ENCODE peak calls at places on chromosomes 13 and 19, in nine cellular contexts. One of them, this sample, is unnamed.

GRCh38 chr19:33186431-33186830 is 7.7 kb upstream of the LRP3 start:
- DNase-seq in OCI-LY7: no peak
- DNase-seq in tibial nerve: no peak
- DNase-seq in DND-41: no peak
- DNase-seq in caudate nucleus: no peak
- DNase-seq in body of pancreas: no peak
- DNase-seq in CD8-positive, alpha-beta memory T cell: no peak
- DNase-seq in left ventricle myocardium inferior: no peak
- DNase-seq in osteoblast: no peak
- DNase-seq in this sample: no peak

GRCh38 chr13:66071018-66071417 is 1159.1 kb downstream of the PCDH9 start:
- DNase-seq in OCI-LY7: no peak
- DNase-seq in tibial nerve: no peak
- DNase-seq in DND-41: no peak
- DNase-seq in caudate nucleus: no peak
- DNase-seq in body of pancreas: no peak
- DNase-seq in CD8-positive, alpha-beta memory T cell: no peak
- DNase-seq in left ventricle myocardium inferior: no peak
- DNase-seq in osteoblast: no peak
- DNase-seq in this sample: no peak

GRCh38 chr13:102700088-102701031 is 5.5 kb upstream of the METTL21C start:
- DNase-seq in OCI-LY7: no peak
- DNase-seq in tibial nerve: no peak
- DNase-seq in DND-41: no peak
- DNase-seq in caudate nucleus: no peak
- DNase-seq in body of pancreas: no peak
- DNase-seq in CD8-positive, alpha-beta memory T cell: no peak
- DNase-seq in left ventricle myocardium inferior: no peak
- DNase-seq in osteoblast: no peak
- DNase-seq in this sample: no peak

GRCh38 chr13:85347251-85347650 is 452.0 kb downstream of the SLITRK6 start:
- DNase-seq in OCI-LY7: no peak
- DNase-seq in tibial nerve: no peak
- DNase-seq in DND-41: no peak
- DNase-seq in caudate nucleus: no peak
- DNase-seq in body of pancreas: no peak
- DNase-seq in CD8-positive, alpha-beta memory T cell: no peak
- DNase-seq in left ventricle myocardium inferior: no peak
- DNase-seq in osteoblast: peak; percentile 66
- DNase-seq in this sample: no peak

GRCh38 chr13:40781717-40782116 is 7.7 kb upstream of the SLC25A15 start:
- DNase-seq in OCI-LY7: peak; percentile 52
- DNase-seq in tibial nerve: no peak
- DNase-seq in DND-41: no peak
- DNase-seq in caudate nucleus: no peak
- DNase-seq in body of pancreas: no peak
- DNase-seq in CD8-positive, alpha-beta memory T cell: no peak
- DNase-seq in left ventricle myocardium inferior: no peak
- DNase-seq in osteoblast: no peak
- DNase-seq in this sample: no peak

GRCh38 chr19:38877781-38878574 is at the start of gene RINL:
- DNase-seq in OCI-LY7: peak; percentile 87
- DNase-seq in tibial nerve: no peak
- DNase-seq in DND-41: peak; percentile 75
- DNase-seq in caudate nucleus: no peak
- DNase-seq in body of pancreas: no peak
- DNase-seq in CD8-positive, alpha-beta memory T cell: peak; percentile 82
- DNase-seq in left ventricle myocardium inferior: no peak
- DNase-seq in osteoblast: peak; percentile 68
- DNase-seq in this sample: peak; percentile 69

GRCh38 chr13:99630269-99630898 is 129.1 kb downstream of the TM9SF2 start:
- DNase-seq in OCI-LY7: no peak
- DNase-seq in tibial nerve: no peak
- DNase-seq in DND-41: no peak
- DNase-seq in caudate nucleus: no peak
- DNase-seq in body of pancreas: no peak
- DNase-seq in CD8-positive, alpha-beta memory T cell: no peak
- DNase-seq in left ventricle myocardium inferior: no peak
- DNase-seq in osteoblast: no peak
- DNase-seq in this sample: no peak

GRCh38 chr13:44373601-44374347 is at the start of gene SERP2:
- DNase-seq in OCI-LY7: no peak
- DNase-seq in tibial nerve: no peak
- DNase-seq in DND-41: no peak
- DNase-seq in caudate nucleus: peak; percentile 73
- DNase-seq in body of pancreas: no peak
- DNase-seq in CD8-positive, alpha-beta memory T cell: no peak
- DNase-seq in left ventricle myocardium inferior: peak; percentile 42
- DNase-seq in osteoblast: peak; percentile 93
- DNase-seq in this sample: no peak

GRCh38 chr13:94112227-94112626 is 367.3 kb downstream of the DCT start:
- DNase-seq in OCI-LY7: no peak
- DNase-seq in tibial nerve: peak; percentile 18
- DNase-seq in DND-41: no peak
- DNase-seq in caudate nucleus: no peak
- DNase-seq in body of pancreas: peak; percentile 18
- DNase-seq in CD8-positive, alpha-beta memory T cell: no peak
- DNase-seq in left ventricle myocardium inferior: no peak
- DNase-seq in osteoblast: no peak
- DNase-seq in this sample: no peak

GRCh38 chr19:13784731-13785452 is 10.4 kb upstream of the ZSWIM4 start:
- DNase-seq in OCI-LY7: peak; percentile 60
- DNase-seq in tibial nerve: peak; percentile 50
- DNase-seq in DND-41: peak; percentile 76
- DNase-seq in caudate nucleus: no peak
- DNase-seq in body of pancreas: peak; percentile 82
- DNase-seq in CD8-positive, alpha-beta memory T cell: peak; percentile 82
- DNase-seq in left ventricle myocardium inferior: peak; percentile 71
- DNase-seq in osteoblast: peak; percentile 82
- DNase-seq in this sample: peak; percentile 64

GRCh38 chr19:33022472-33023116 is 42.1 kb downstream of the RHPN2 start:
- DNase-seq in OCI-LY7: no peak
- DNase-seq in tibial nerve: no peak
- DNase-seq in DND-41: no peak
- DNase-seq in caudate nucleus: no peak
- DNase-seq in body of pancreas: no peak
- DNase-seq in CD8-positive, alpha-beta memory T cell: no peak
- DNase-seq in left ventricle myocardium inferior: no peak
- DNase-seq in osteoblast: no peak
- DNase-seq in this sample: no peak

GRCh38 chr19:30670011-30670329 is 297.8 kb downstream of the ZNF536 start:
- DNase-seq in OCI-LY7: no peak
- DNase-seq in tibial nerve: no peak
- DNase-seq in DND-41: no peak
- DNase-seq in caudate nucleus: peak; percentile 26
- DNase-seq in body of pancreas: no peak
- DNase-seq in CD8-positive, alpha-beta memory T cell: no peak
- DNase-seq in left ventricle myocardium inferior: no peak
- DNase-seq in osteoblast: no peak
- DNase-seq in this sample: no peak

GRCh38 chr13:67554746-67555452 is 324.8 kb upstream of the PCDH9 start:
- DNase-seq in OCI-LY7: no peak
- DNase-seq in tibial nerve: no peak
- DNase-seq in DND-41: no peak
- DNase-seq in caudate nucleus: no peak
- DNase-seq in body of pancreas: no peak
- DNase-seq in CD8-positive, alpha-beta memory T cell: no peak
- DNase-seq in left ventricle myocardium inferior: no peak
- DNase-seq in osteoblast: no peak
- DNase-seq in this sample: no peak

GRCh38 chr19:11539495-11540365 is 1.1 kb downstream of the CNN1 start:
- DNase-seq in OCI-LY7: no peak
- DNase-seq in tibial nerve: no peak
- DNase-seq in DND-41: no peak
- DNase-seq in caudate nucleus: no peak
- DNase-seq in body of pancreas: no peak
- DNase-seq in CD8-positive, alpha-beta memory T cell: no peak
- DNase-seq in left ventricle myocardium inferior: peak; percentile 28
- DNase-seq in osteoblast: peak; percentile 89
- DNase-seq in this sample: no peak

GRCh38 chr19:38375748-38376147 is 1.4 kb downstream of the PSMD8 start:
- DNase-seq in OCI-LY7: no peak
- DNase-seq in tibial nerve: no peak
- DNase-seq in DND-41: no peak
- DNase-seq in caudate nucleus: no peak
- DNase-seq in body of pancreas: no peak
- DNase-seq in CD8-positive, alpha-beta memory T cell: no peak
- DNase-seq in left ventricle myocardium inferior: peak; percentile 53
- DNase-seq in osteoblast: peak; percentile 91
- DNase-seq in this sample: no peak

GRCh38 chr13:76822691-76823267 is 63.4 kb downstream of the KCTD12 start:
- DNase-seq in OCI-LY7: peak; percentile 8
- DNase-seq in tibial nerve: no peak
- DNase-seq in DND-41: no peak
- DNase-seq in caudate nucleus: no peak
- DNase-seq in body of pancreas: no peak
- DNase-seq in CD8-positive, alpha-beta memory T cell: no peak
- DNase-seq in left ventricle myocardium inferior: no peak
- DNase-seq in osteoblast: no peak
- DNase-seq in this sample: no peak

GRCh38 chr19:51075998-51076397 is 6.7 kb downstream of the KLK14 start:
- DNase-seq in OCI-LY7: no peak
- DNase-seq in tibial nerve: no peak
- DNase-seq in DND-41: no peak
- DNase-seq in caudate nucleus: no peak
- DNase-seq in body of pancreas: no peak
- DNase-seq in CD8-positive, alpha-beta memory T cell: no peak
- DNase-seq in left ventricle myocardium inferior: no peak
- DNase-seq in osteoblast: no peak
- DNase-seq in this sample: no peak

GRCh38 chr19:17889609-17890214 is 18.0 kb downstream of the SLC5A5 start:
- DNase-seq in OCI-LY7: no peak
- DNase-seq in tibial nerve: no peak
- DNase-seq in DND-41: peak; percentile 65
- DNase-seq in caudate nucleus: no peak
- DNase-seq in body of pancreas: peak; percentile 27
- DNase-seq in CD8-positive, alpha-beta memory T cell: no peak
- DNase-seq in left ventricle myocardium inferior: no peak
- DNase-seq in osteoblast: peak; percentile 97
- DNase-seq in this sample: no peak

GRCh38 chr19:42168206-42168605 is 36.0 kb upstream of the POU2F2 start:
- DNase-seq in OCI-LY7: no peak
- DNase-seq in tibial nerve: no peak
- DNase-seq in DND-41: no peak
- DNase-seq in caudate nucleus: no peak
- DNase-seq in body of pancreas: no peak
- DNase-seq in CD8-positive, alpha-beta memory T cell: no peak
- DNase-seq in left ventricle myocardium inferior: no peak
- DNase-seq in osteoblast: no peak
- DNase-seq in this sample: no peak

GRCh38 chr13:24693862-24694471 is 13.8 kb downstream of the ATP12A start:
- DNase-seq in OCI-LY7: peak; percentile 82
- DNase-seq in tibial nerve: no peak
- DNase-seq in DND-41: peak; percentile 58
- DNase-seq in caudate nucleus: no peak
- DNase-seq in body of pancreas: peak; percentile 32
- DNase-seq in CD8-positive, alpha-beta memory T cell: no peak
- DNase-seq in left ventricle myocardium inferior: no peak
- DNase-seq in osteoblast: peak; percentile 88
- DNase-seq in this sample: peak; percentile 30

GRCh38 chr13:32175307-32175706 is 139.9 kb downstream of the ZAR1L start:
- DNase-seq in OCI-LY7: no peak
- DNase-seq in tibial nerve: no peak
- DNase-seq in DND-41: no peak
- DNase-seq in caudate nucleus: peak; percentile 8
- DNase-seq in body of pancreas: no peak
- DNase-seq in CD8-positive, alpha-beta memory T cell: no peak
- DNase-seq in left ventricle myocardium inferior: no peak
- DNase-seq in osteoblast: no peak
- DNase-seq in this sample: no peak

GRCh38 chr13:29937836-29938235 is 87.4 kb upstream of the UBL3 start:
- DNase-seq in OCI-LY7: no peak
- DNase-seq in tibial nerve: no peak
- DNase-seq in DND-41: no peak
- DNase-seq in caudate nucleus: no peak
- DNase-seq in body of pancreas: no peak
- DNase-seq in CD8-positive, alpha-beta memory T cell: peak; percentile 64
- DNase-seq in left ventricle myocardium inferior: no peak
- DNase-seq in osteoblast: no peak
- DNase-seq in this sample: peak; percentile 51

GRCh38 chr13:23771966-23772365 is 117.2 kb downstream of the MIPEP start:
- DNase-seq in OCI-LY7: no peak
- DNase-seq in tibial nerve: no peak
- DNase-seq in DND-41: no peak
- DNase-seq in caudate nucleus: no peak
- DNase-seq in body of pancreas: no peak
- DNase-seq in CD8-positive, alpha-beta memory T cell: no peak
- DNase-seq in left ventricle myocardium inferior: no peak
- DNase-seq in osteoblast: no peak
- DNase-seq in this sample: no peak

GRCh38 chr19:55116232-55117062 is 990 bp downstream of the PPP1R12C start:
- DNase-seq in OCI-LY7: peak; percentile 69
- DNase-seq in tibial nerve: no peak
- DNase-seq in DND-41: peak; percentile 71
- DNase-seq in caudate nucleus: peak; percentile 53
- DNase-seq in body of pancreas: peak; percentile 33
- DNase-seq in CD8-positive, alpha-beta memory T cell: peak; percentile 62
- DNase-seq in left ventricle myocardium inferior: peak; percentile 74
- DNase-seq in osteoblast: peak; percentile 98
- DNase-seq in this sample: peak; percentile 32
- H3K27ac ChIP-seq in OCI-LY7: peak overlapping the region; percentile 84
- H3K27ac ChIP-seq in tibial nerve: peak overlapping the region; percentile 91
- H3K27ac ChIP-seq in DND-41: peak overlapping the region; percentile 69
- H3K27ac ChIP-seq in caudate nucleus: peak overlapping the region; percentile 31
- H3K27ac ChIP-seq in body of pancreas: peak overlapping the region; percentile 59
- H3K27ac ChIP-seq in CD8-positive, alpha-beta memory T cell: peak overlapping the region; percentile 74
- H3K27ac ChIP-seq in left ventricle myocardium inferior: peak overlapping the region; percentile 95
- H3K27ac ChIP-seq in osteoblast: peak overlapping the region; percentile 77
- H3K27ac ChIP-seq in this sample: peak overlapping the region; percentile 73

GRCh38 chr19:36418287-36419001 is at the start of gene ZFP82:
- DNase-seq in OCI-LY7: peak; percentile 94
- DNase-seq in tibial nerve: peak; percentile 53
- DNase-seq in DND-41: peak; percentile 90
- DNase-seq in caudate nucleus: peak; percentile 78
- DNase-seq in body of pancreas: peak; percentile 61
- DNase-seq in CD8-positive, alpha-beta memory T cell: peak; percentile 80
- DNase-seq in left ventricle myocardium inferior: peak; percentile 88
- DNase-seq in osteoblast: peak; percentile 98
- DNase-seq in this sample: peak; percentile 81
- H3K27ac ChIP-seq in OCI-LY7: peak within 1 kb of the TSS; percentile 67
- H3K27ac ChIP-seq in tibial nerve: peak within 1 kb of the TSS; percentile 95
- H3K27ac ChIP-seq in DND-41: peak within 1 kb of the TSS; percentile 92
- H3K27ac ChIP-seq in caudate nucleus: peak within 1 kb of the TSS; percentile 77
- H3K27ac ChIP-seq in body of pancreas: peak within 1 kb of the TSS; percentile 41
- H3K27ac ChIP-seq in CD8-positive, alpha-beta memory T cell: peak within 1 kb of the TSS; percentile 78
- H3K27ac ChIP-seq in left ventricle myocardium inferior: peak within 1 kb of the TSS; percentile 96
- H3K27ac ChIP-seq in osteoblast: peak within 1 kb of the TSS; percentile 90
- H3K27ac ChIP-seq in this sample: peak within 1 kb of the TSS; percentile 73

GRCh38 chr19:1241417-1242095 is at the start of gene ATP5F1D:
- DNase-seq in OCI-LY7: peak; percentile 96
- DNase-seq in tibial nerve: peak; percentile 84
- DNase-seq in DND-41: peak; percentile 92
- DNase-seq in caudate nucleus: peak; percentile 92
- DNase-seq in body of pancreas: peak; percentile 95
- DNase-seq in CD8-positive, alpha-beta memory T cell: peak; percentile 93
- DNase-seq in left ventricle myocardium inferior: peak; percentile 96
- DNase-seq in osteoblast: peak; percentile 100
- DNase-seq in this sample: peak; percentile 85
- H3K27ac ChIP-seq in OCI-LY7: peak within 1 kb of the TSS; percentile 50
- H3K27ac ChIP-seq in tibial nerve: peak within 1 kb of the TSS; percentile 99
- H3K27ac ChIP-seq in DND-41: peak within 1 kb of the TSS; percentile 68
- H3K27ac ChIP-seq in caudate nucleus: peak within 1 kb of the TSS; percentile 94
- H3K27ac ChIP-seq in body of pancreas: peak within 1 kb of the TSS; percentile 78
- H3K27ac ChIP-seq in CD8-positive, alpha-beta memory T cell: peak within 1 kb of the TSS; percentile 43
- H3K27ac ChIP-seq in left ventricle myocardium inferior: peak within 1 kb of the TSS; percentile 100
- H3K27ac ChIP-seq in osteoblast: peak within 1 kb of the TSS; percentile 82
- H3K27ac ChIP-seq in this sample: peak within 1 kb of the TSS; percentile 72

GRCh38 chr19:16185123-16185924 is at the start of gene FAM32A:
- DNase-seq in OCI-LY7: peak; percentile 99
- DNase-seq in tibial nerve: peak; percentile 99
- DNase-seq in DND-41: peak; percentile 100
- DNase-seq in caudate nucleus: peak; percentile 97
- DNase-seq in body of pancreas: peak; percentile 100
- DNase-seq in CD8-positive, alpha-beta memory T cell: peak; percentile 100
- DNase-seq in left ventricle myocardium inferior: peak; percentile 99
- DNase-seq in osteoblast: peak; percentile 99
- DNase-seq in this sample: peak; percentile 99
- H3K27ac ChIP-seq in OCI-LY7: peak within 1 kb of the TSS; percentile 42
- H3K27ac ChIP-seq in tibial nerve: peak within 1 kb of the TSS; percentile 91
- H3K27ac ChIP-seq in DND-41: peak within 1 kb of the TSS; percentile 84
- H3K27ac ChIP-seq in caudate nucleus: peak within 1 kb of the TSS; percentile 52
- H3K27ac ChIP-seq in body of pancreas: peak within 1 kb of the TSS; percentile 51
- H3K27ac ChIP-seq in CD8-positive, alpha-beta memory T cell: peak within 1 kb of the TSS; percentile 74
- H3K27ac ChIP-seq in left ventricle myocardium inferior: peak within 1 kb of the TSS; percentile 83
- H3K27ac ChIP-seq in osteoblast: peak within 1 kb of the TSS; percentile 77
- H3K27ac ChIP-seq in this sample: peak within 1 kb of the TSS; percentile 83

This sample was measured in CD4-positive, alpha-beta memory T cell.